ENCODE peak calls at places on chromosomes 2 and 18, in nine cellular contexts. One of them, this sample, is unnamed.

GRCh38 chr2:212730994-212731393 is 192.4 kb upstream of the ERBB4 start:
- DNase-seq in cardiac fibroblast: no peak
- DNase-seq in colonic mucosa: no peak
- DNase-seq in stimulated activated CD4-positive, alpha-beta T cell treated with anti-CD3 and anti-CD28 coated beads, Interleukin-12 subunit alpha, Interleukin-12 subunit beta, amount 100 ng/mL, for 4 hours: no peak
- DNase-seq in mammary epithelial cell: peak
- DNase-seq in KBM-7: no peak
- DNase-seq in prostate gland: no peak
- DNase-seq in lower lobe of right lung: no peak
- DNase-seq in ACHN: no peak
- DNase-seq in this sample: no peak

GRCh38 chr18:67525328-67526110 is 9.0 kb upstream of the DSEL start:
- DNase-seq in KBM-7: no peak
- DNase-seq in colonic mucosa: peak
- DNase-seq in prostate gland: peak
- DNase-seq in lower lobe of right lung: peak
- DNase-seq in mammary epithelial cell: peak
- DNase-seq in cardiac fibroblast: peak
- DNase-seq in stimulated activated CD4-positive, alpha-beta T cell treated with anti-CD3 and anti-CD28 coated beads, Interleukin-12 subunit alpha, Interleukin-12 subunit beta, amount 100 ng/mL, for 4 hours: no peak
- DNase-seq in ACHN: peak
- DNase-seq in this sample: no peak

GRCh38 chr2:156156580-156156979 is 175.9 kb downstream of the NR4A2 start:
- DNase-seq in stimulated activated CD4-positive, alpha-beta T cell treated with anti-CD3 and anti-CD28 coated beads, Interleukin-12 subunit alpha, Interleukin-12 subunit beta, amount 100 ng/mL, for 4 hours: no peak
- DNase-seq in mammary epithelial cell: no peak
- DNase-seq in ACHN: peak
- DNase-seq in colonic mucosa: peak
- DNase-seq in KBM-7: no peak
- DNase-seq in lower lobe of right lung: no peak
- DNase-seq in prostate gland: no peak
- DNase-seq in cardiac fibroblast: no peak
- DNase-seq in this sample: no peak

GRCh38 chr18:8471373-8471772 is 137.9 kb upstream of the RAB12 start:
- DNase-seq in KBM-7: no peak
- DNase-seq in mammary epithelial cell: no peak
- DNase-seq in ACHN: no peak
- DNase-seq in stimulated activated CD4-positive, alpha-beta T cell treated with anti-CD3 and anti-CD28 coated beads, Interleukin-12 subunit alpha, Interleukin-12 subunit beta, amount 100 ng/mL, for 4 hours: no peak
- DNase-seq in cardiac fibroblast: no peak
- DNase-seq in lower lobe of right lung: no peak
- DNase-seq in colonic mucosa: no peak
- DNase-seq in prostate gland: no peak
- DNase-seq in this sample: no peak

GRCh38 chr2:54899576-54900200 is 150.6 kb downstream of the RTN4 start:
- DNase-seq in lower lobe of right lung: no peak
- DNase-seq in stimulated activated CD4-positive, alpha-beta T cell treated with anti-CD3 and anti-CD28 coated beads, Interleukin-12 subunit alpha, Interleukin-12 subunit beta, amount 100 ng/mL, for 4 hours: no peak
- DNase-seq in KBM-7: peak
- DNase-seq in mammary epithelial cell: peak
- DNase-seq in ACHN: peak
- DNase-seq in cardiac fibroblast: peak
- DNase-seq in colonic mucosa: no peak
- DNase-seq in prostate gland: peak
- DNase-seq in this sample: no peak

GRCh38 chr2:230891509-230891908 is 26.8 kb downstream of the ITM2C start:
- DNase-seq in prostate gland: no peak
- DNase-seq in cardiac fibroblast: no peak
- DNase-seq in ACHN: no peak
- DNase-seq in lower lobe of right lung: no peak
- DNase-seq in stimulated activated CD4-positive, alpha-beta T cell treated with anti-CD3 and anti-CD28 coated beads, Interleukin-12 subunit alpha, Interleukin-12 subunit beta, amount 100 ng/mL, for 4 hours: no peak
- DNase-seq in KBM-7: no peak
- DNase-seq in colonic mucosa: no peak
- DNase-seq in mammary epithelial cell: no peak
- DNase-seq in this sample: no peak

GRCh38 chr18:35458677-35459441 is 38.9 kb downstream of the INO80C start:
- DNase-seq in lower lobe of right lung: peak
- DNase-seq in colonic mucosa: peak
- DNase-seq in ACHN: peak
- DNase-seq in cardiac fibroblast: peak
- DNase-seq in stimulated activated CD4-positive, alpha-beta T cell treated with anti-CD3 and anti-CD28 coated beads, Interleukin-12 subunit alpha, Interleukin-12 subunit beta, amount 100 ng/mL, for 4 hours: no peak
- DNase-seq in KBM-7: no peak
- DNase-seq in prostate gland: no peak
- DNase-seq in mammary epithelial cell: peak
- DNase-seq in this sample: no peak

GRCh38 chr2:44740678-44741077 is 200.8 kb upstream of the SIX3 start:
- DNase-seq in colonic mucosa: peak
- DNase-seq in stimulated activated CD4-positive, alpha-beta T cell treated with anti-CD3 and anti-CD28 coated beads, Interleukin-12 subunit alpha, Interleukin-12 subunit beta, amount 100 ng/mL, for 4 hours: no peak
- DNase-seq in prostate gland: peak
- DNase-seq in mammary epithelial cell: no peak
- DNase-seq in lower lobe of right lung: no peak
- DNase-seq in cardiac fibroblast: no peak
- DNase-seq in ACHN: no peak
- DNase-seq in KBM-7: peak
- DNase-seq in this sample: no peak

GRCh38 chr2:233053928-233054774 is 6.0 kb upstream of the INPP5D start:
- DNase-seq in lower lobe of right lung: peak
- DNase-seq in KBM-7: peak
- DNase-seq in stimulated activated CD4-positive, alpha-beta T cell treated with anti-CD3 and anti-CD28 coated beads, Interleukin-12 subunit alpha, Interleukin-12 subunit beta, amount 100 ng/mL, for 4 hours: peak
- DNase-seq in prostate gland: peak
- DNase-seq in cardiac fibroblast: peak
- DNase-seq in mammary epithelial cell: peak
- DNase-seq in ACHN: peak
- DNase-seq in colonic mucosa: peak
- DNase-seq in this sample: peak

GRCh38 chr18:60469396-60469795 is 96.8 kb upstream of the MC4R start:
- DNase-seq in colonic mucosa: no peak
- DNase-seq in cardiac fibroblast: peak
- DNase-seq in stimulated activated CD4-positive, alpha-beta T cell treated with anti-CD3 and anti-CD28 coated beads, Interleukin-12 subunit alpha, Interleukin-12 subunit beta, amount 100 ng/mL, for 4 hours: no peak
- DNase-seq in KBM-7: no peak
- DNase-seq in lower lobe of right lung: no peak
- DNase-seq in prostate gland: no peak
- DNase-seq in mammary epithelial cell: no peak
- DNase-seq in ACHN: no peak
- DNase-seq in this sample: no peak

GRCh38 chr2:39516347-39517101 is 79.4 kb upstream of the MAP4K3 start:
- DNase-seq in stimulated activated CD4-positive, alpha-beta T cell treated with anti-CD3 and anti-CD28 coated beads, Interleukin-12 subunit alpha, Interleukin-12 subunit beta, amount 100 ng/mL, for 4 hours: no peak
- DNase-seq in colonic mucosa: no peak
- DNase-seq in cardiac fibroblast: peak
- DNase-seq in mammary epithelial cell: no peak
- DNase-seq in KBM-7: no peak
- DNase-seq in prostate gland: peak
- DNase-seq in lower lobe of right lung: no peak
- DNase-seq in ACHN: no peak
- DNase-seq in this sample: no peak

GRCh38 chr18:8301427-8302172 is 307.6 kb upstream of the RAB12 start:
- DNase-seq in KBM-7: no peak
- DNase-seq in prostate gland: no peak
- DNase-seq in stimulated activated CD4-positive, alpha-beta T cell treated with anti-CD3 and anti-CD28 coated beads, Interleukin-12 subunit alpha, Interleukin-12 subunit beta, amount 100 ng/mL, for 4 hours: no peak
- DNase-seq in cardiac fibroblast: peak
- DNase-seq in mammary epithelial cell: no peak
- DNase-seq in lower lobe of right lung: no peak
- DNase-seq in colonic mucosa: no peak
- DNase-seq in ACHN: no peak
- DNase-seq in this sample: no peak

GRCh38 chr18:11309172-11309571 is 159.8 kb upstream of the PIEZO2 start:
- DNase-seq in prostate gland: no peak
- DNase-seq in KBM-7: peak
- DNase-seq in lower lobe of right lung: no peak
- DNase-seq in mammary epithelial cell: no peak
- DNase-seq in ACHN: no peak
- DNase-seq in stimulated activated CD4-positive, alpha-beta T cell treated with anti-CD3 and anti-CD28 coated beads, Interleukin-12 subunit alpha, Interleukin-12 subunit beta, amount 100 ng/mL, for 4 hours: no peak
- DNase-seq in cardiac fibroblast: peak
- DNase-seq in colonic mucosa: no peak
- DNase-seq in this sample: no peak

GRCh38 chr2:51706220-51706619 is 674.3 kb upstream of the NRXN1 start:
- DNase-seq in mammary epithelial cell: no peak
- DNase-seq in cardiac fibroblast: no peak
- DNase-seq in ACHN: no peak
- DNase-seq in prostate gland: no peak
- DNase-seq in stimulated activated CD4-positive, alpha-beta T cell treated with anti-CD3 and anti-CD28 coated beads, Interleukin-12 subunit alpha, Interleukin-12 subunit beta, amount 100 ng/mL, for 4 hours: no peak
- DNase-seq in KBM-7: no peak
- DNase-seq in colonic mucosa: no peak
- DNase-seq in lower lobe of right lung: no peak
- DNase-seq in this sample: no peak

GRCh38 chr2:9377461-9378097 is 45.7 kb downstream of the ITGB1BP1 start:
- DNase-seq in prostate gland: no peak
- DNase-seq in ACHN: no peak
- DNase-seq in stimulated activated CD4-positive, alpha-beta T cell treated with anti-CD3 and anti-CD28 coated beads, Interleukin-12 subunit alpha, Interleukin-12 subunit beta, amount 100 ng/mL, for 4 hours: no peak
- DNase-seq in KBM-7: no peak
- DNase-seq in cardiac fibroblast: no peak
- DNase-seq in colonic mucosa: no peak
- DNase-seq in mammary epithelial cell: no peak
- DNase-seq in lower lobe of right lung: no peak
- DNase-seq in this sample: no peak

GRCh38 chr2:165778187-165778556 is 15.9 kb downstream of the GALNT3 start:
- DNase-seq in colonic mucosa: no peak
- DNase-seq in prostate gland: no peak
- DNase-seq in cardiac fibroblast: no peak
- DNase-seq in stimulated activated CD4-positive, alpha-beta T cell treated with anti-CD3 and anti-CD28 coated beads, Interleukin-12 subunit alpha, Interleukin-12 subunit beta, amount 100 ng/mL, for 4 hours: no peak
- DNase-seq in lower lobe of right lung: no peak
- DNase-seq in ACHN: no peak
- DNase-seq in KBM-7: no peak
- DNase-seq in mammary epithelial cell: no peak
- DNase-seq in this sample: no peak

GRCh38 chr2:26302846-26303245 is 43.1 kb upstream of the SELENOI start:
- DNase-seq in mammary epithelial cell: peak
- DNase-seq in colonic mucosa: no peak
- DNase-seq in prostate gland: peak
- DNase-seq in lower lobe of right lung: no peak
- DNase-seq in ACHN: no peak
- DNase-seq in cardiac fibroblast: no peak
- DNase-seq in stimulated activated CD4-positive, alpha-beta T cell treated with anti-CD3 and anti-CD28 coated beads, Interleukin-12 subunit alpha, Interleukin-12 subunit beta, amount 100 ng/mL, for 4 hours: no peak
- DNase-seq in KBM-7: no peak
- DNase-seq in this sample: no peak

GRCh38 chr2:229313591-229313990 is 42.5 kb upstream of the PID1 start:
- DNase-seq in mammary epithelial cell: peak
- DNase-seq in KBM-7: no peak
- DNase-seq in prostate gland: no peak
- DNase-seq in lower lobe of right lung: no peak
- DNase-seq in ACHN: no peak
- DNase-seq in colonic mucosa: no peak
- DNase-seq in cardiac fibroblast: peak
- DNase-seq in stimulated activated CD4-positive, alpha-beta T cell treated with anti-CD3 and anti-CD28 coated beads, Interleukin-12 subunit alpha, Interleukin-12 subunit beta, amount 100 ng/mL, for 4 hours: no peak
- DNase-seq in this sample: no peak

GRCh38 chr2:233039217-233040173 is 7.0 kb downstream of the NEU2 start:
- DNase-seq in cardiac fibroblast: no peak
- DNase-seq in lower lobe of right lung: no peak
- DNase-seq in stimulated activated CD4-positive, alpha-beta T cell treated with anti-CD3 and anti-CD28 coated beads, Interleukin-12 subunit alpha, Interleukin-12 subunit beta, amount 100 ng/mL, for 4 hours: no peak
- DNase-seq in prostate gland: no peak
- DNase-seq in mammary epithelial cell: no peak
- DNase-seq in ACHN: no peak
- DNase-seq in colonic mucosa: no peak
- DNase-seq in KBM-7: no peak
- DNase-seq in this sample: no peak

GRCh38 chr2:231172020-231172419 is 26.4 kb upstream of the ARMC9 start:
- DNase-seq in mammary epithelial cell: no peak
- DNase-seq in ACHN: no peak
- DNase-seq in lower lobe of right lung: no peak
- DNase-seq in KBM-7: no peak
- DNase-seq in colonic mucosa: no peak
- DNase-seq in stimulated activated CD4-positive, alpha-beta T cell treated with anti-CD3 and anti-CD28 coated beads, Interleukin-12 subunit alpha, Interleukin-12 subunit beta, amount 100 ng/mL, for 4 hours: no peak
- DNase-seq in cardiac fibroblast: peak
- DNase-seq in prostate gland: no peak
- DNase-seq in this sample: no peak

GRCh38 chr2:212892193-212892592 is 259.2 kb downstream of the IKZF2 start:
- DNase-seq in KBM-7: peak
- DNase-seq in cardiac fibroblast: peak
- DNase-seq in ACHN: peak
- DNase-seq in stimulated activated CD4-positive, alpha-beta T cell treated with anti-CD3 and anti-CD28 coated beads, Interleukin-12 subunit alpha, Interleukin-12 subunit beta, amount 100 ng/mL, for 4 hours: no peak
- DNase-seq in lower lobe of right lung: no peak
- DNase-seq in colonic mucosa: no peak
- DNase-seq in prostate gland: no peak
- DNase-seq in mammary epithelial cell: peak
- DNase-seq in this sample: no peak

GRCh38 chr2:176103634-176104337 is 3.3 kb upstream of the HOXD11 start:
- DNase-seq in mammary epithelial cell: no peak
- DNase-seq in prostate gland: peak
- DNase-seq in KBM-7: no peak
- DNase-seq in cardiac fibroblast: no peak
- DNase-seq in colonic mucosa: no peak
- DNase-seq in lower lobe of right lung: no peak
- DNase-seq in ACHN: no peak
- DNase-seq in stimulated activated CD4-positive, alpha-beta T cell treated with anti-CD3 and anti-CD28 coated beads, Interleukin-12 subunit alpha, Interleukin-12 subunit beta, amount 100 ng/mL, for 4 hours: no peak
- DNase-seq in this sample: no peak

GRCh38 chr18:48855422-48856377 is 95.1 kb downstream of the SMAD7 start:
- DNase-seq in lower lobe of right lung: no peak
- DNase-seq in mammary epithelial cell: no peak
- DNase-seq in stimulated activated CD4-positive, alpha-beta T cell treated with anti-CD3 and anti-CD28 coated beads, Interleukin-12 subunit alpha, Interleukin-12 subunit beta, amount 100 ng/mL, for 4 hours: no peak
- DNase-seq in KBM-7: no peak
- DNase-seq in prostate gland: no peak
- DNase-seq in colonic mucosa: no peak
- DNase-seq in ACHN: no peak
- DNase-seq in cardiac fibroblast: no peak
- DNase-seq in this sample: no peak

GRCh38 chr18:48179005-48179404 is 230.2 kb downstream of the ZBTB7C start:
- DNase-seq in prostate gland: no peak
- DNase-seq in lower lobe of right lung: no peak
- DNase-seq in stimulated activated CD4-positive, alpha-beta T cell treated with anti-CD3 and anti-CD28 coated beads, Interleukin-12 subunit alpha, Interleukin-12 subunit beta, amount 100 ng/mL, for 4 hours: no peak
- DNase-seq in KBM-7: no peak
- DNase-seq in colonic mucosa: no peak
- DNase-seq in mammary epithelial cell: no peak
- DNase-seq in ACHN: no peak
- DNase-seq in cardiac fibroblast: no peak
- DNase-seq in this sample: no peak

GRCh38 chr2:72743481-72743880 is 82.4 kb downstream of the EXOC6B start:
- DNase-seq in ACHN: no peak
- DNase-seq in cardiac fibroblast: no peak
- DNase-seq in lower lobe of right lung: no peak
- DNase-seq in colonic mucosa: no peak
- DNase-seq in mammary epithelial cell: no peak
- DNase-seq in stimulated activated CD4-positive, alpha-beta T cell treated with anti-CD3 and anti-CD28 coated beads, Interleukin-12 subunit alpha, Interleukin-12 subunit beta, amount 100 ng/mL, for 4 hours: no peak
- DNase-seq in KBM-7: no peak
- DNase-seq in prostate gland: no peak
- DNase-seq in this sample: no peak

GRCh38 chr2:241815477-241816430 is 6.8 kb downstream of the NEU4 start:
- DNase-seq in KBM-7: no peak
- DNase-seq in mammary epithelial cell: no peak
- DNase-seq in colonic mucosa: peak
- DNase-seq in stimulated activated CD4-positive, alpha-beta T cell treated with anti-CD3 and anti-CD28 coated beads, Interleukin-12 subunit alpha, Interleukin-12 subunit beta, amount 100 ng/mL, for 4 hours: no peak
- DNase-seq in prostate gland: no peak
- DNase-seq in cardiac fibroblast: no peak
- DNase-seq in ACHN: no peak
- DNase-seq in lower lobe of right lung: no peak
- DNase-seq in this sample: no peak

GRCh38 chr2:27652790-27653189 is 10.6 kb downstream of the SUPT7L start:
- DNase-seq in ACHN: no peak
- DNase-seq in KBM-7: no peak
- DNase-seq in colonic mucosa: no peak
- DNase-seq in prostate gland: no peak
- DNase-seq in cardiac fibroblast: no peak
- DNase-seq in stimulated activated CD4-positive, alpha-beta T cell treated with anti-CD3 and anti-CD28 coated beads, Interleukin-12 subunit alpha, Interleukin-12 subunit beta, amount 100 ng/mL, for 4 hours: no peak
- DNase-seq in mammary epithelial cell: peak
- DNase-seq in lower lobe of right lung: no peak
- DNase-seq in this sample: no peak

GRCh38 chr2:125167152-125167551 is 1142.1 kb downstream of the CNTNAP5 start:
- DNase-seq in prostate gland: no peak
- DNase-seq in lower lobe of right lung: no peak
- DNase-seq in ACHN: no peak
- DNase-seq in colonic mucosa: no peak
- DNase-seq in KBM-7: no peak
- DNase-seq in mammary epithelial cell: no peak
- DNase-seq in stimulated activated CD4-positive, alpha-beta T cell treated with anti-CD3 and anti-CD28 coated beads, Interleukin-12 subunit alpha, Interleukin-12 subunit beta, amount 100 ng/mL, for 4 hours: no peak
- DNase-seq in cardiac fibroblast: peak
- DNase-seq in this sample: no peak

GRCh38 chr2:216911886-216912285 is 52.0 kb upstream of the TNP1 start:
- DNase-seq in cardiac fibroblast: no peak
- DNase-seq in KBM-7: no peak
- DNase-seq in lower lobe of right lung: no peak
- DNase-seq in prostate gland: no peak
- DNase-seq in ACHN: no peak
- DNase-seq in colonic mucosa: no peak
- DNase-seq in stimulated activated CD4-positive, alpha-beta T cell treated with anti-CD3 and anti-CD28 coated beads, Interleukin-12 subunit alpha, Interleukin-12 subunit beta, amount 100 ng/mL, for 4 hours: no peak
- DNase-seq in mammary epithelial cell: peak
- DNase-seq in this sample: no peak

GRCh38 chr18:49479381-49480137 is 7.5 kb downstream of the C18orf32 start:
- DNase-seq in ACHN: no peak
- DNase-seq in colonic mucosa: no peak
- DNase-seq in cardiac fibroblast: no peak
- DNase-seq in mammary epithelial cell: no peak
- DNase-seq in stimulated activated CD4-positive, alpha-beta T cell treated with anti-CD3 and anti-CD28 coated beads, Interleukin-12 subunit alpha, Interleukin-12 subunit beta, amount 100 ng/mL, for 4 hours: no peak
- DNase-seq in KBM-7: no peak
- DNase-seq in prostate gland: no peak
- DNase-seq in lower lobe of right lung: no peak
- DNase-seq in this sample: no peak

GRCh38 chr2:222669353-222669752 is 2.1 kb upstream of the MOGAT1 start:
- DNase-seq in KBM-7: no peak
- DNase-seq in mammary epithelial cell: peak
- DNase-seq in lower lobe of right lung: no peak
- DNase-seq in stimulated activated CD4-positive, alpha-beta T cell treated with anti-CD3 and anti-CD28 coated beads, Interleukin-12 subunit alpha, Interleukin-12 subunit beta, amount 100 ng/mL, for 4 hours: no peak
- DNase-seq in colonic mucosa: no peak
- DNase-seq in cardiac fibroblast: no peak
- DNase-seq in prostate gland: no peak
- DNase-seq in ACHN: no peak
- DNase-seq in this sample: no peak